ENCODE peak calls at places on chromosomes 12 and 14, in four cellular contexts. One of them, this sample, is unnamed.

GRCh38 chr12:131231194-131231980 is 277.7 kb downstream of the ADGRD1 start:
- DNase-seq in activated T-cell treated with anti-CD3 and anti-CD28 coated beads, Interleukin-2, amount 50 U/mL, for 4 hours: no peak
- DNase-seq in tibial artery: no peak
- DNase-seq in lung: no peak
- DNase-seq in this sample: no peak

GRCh38 chr12:28191690-28192089 is 1.4 kb downstream of the CCDC91 start:
- DNase-seq in activated T-cell treated with anti-CD3 and anti-CD28 coated beads, Interleukin-2, amount 50 U/mL, for 4 hours: no peak
- DNase-seq in lung: no peak
- DNase-seq in tibial artery: no peak
- DNase-seq in this sample: no peak

GRCh38 chr14:77882098-77882497 is 82.2 kb downstream of the ADCK1 start:
- DNase-seq in activated T-cell treated with anti-CD3 and anti-CD28 coated beads, Interleukin-2, amount 50 U/mL, for 4 hours: no peak
- DNase-seq in lung: no peak
- DNase-seq in tibial artery: no peak
- DNase-seq in this sample: no peak

GRCh38 chr12:111174283-111175108 is 194.4 kb downstream of the PHETA1 start:
- DNase-seq in lung: no peak
- DNase-seq in activated T-cell treated with anti-CD3 and anti-CD28 coated beads, Interleukin-2, amount 50 U/mL, for 4 hours: no peak
- DNase-seq in tibial artery: no peak
- DNase-seq in this sample: no peak

GRCh38 chr14:34120185-34120977 is 169.5 kb upstream of the EGLN3 start:
- DNase-seq in activated T-cell treated with anti-CD3 and anti-CD28 coated beads, Interleukin-2, amount 50 U/mL, for 4 hours: no peak
- DNase-seq in tibial artery: no peak
- DNase-seq in lung: no peak
- DNase-seq in this sample: no peak

GRCh38 chr12:47808049-47808448 is 11.7 kb downstream of the HDAC7 start:
- DNase-seq in tibial artery: peak
- DNase-seq in activated T-cell treated with anti-CD3 and anti-CD28 coated beads, Interleukin-2, amount 50 U/mL, for 4 hours: peak
- DNase-seq in lung: peak
- DNase-seq in this sample: peak

GRCh38 chr12:126784328-126784921 is 1482.5 kb upstream of the TMEM132C start:
- DNase-seq in tibial artery: no peak
- DNase-seq in activated T-cell treated with anti-CD3 and anti-CD28 coated beads, Interleukin-2, amount 50 U/mL, for 4 hours: peak
- DNase-seq in lung: no peak
- DNase-seq in this sample: no peak

GRCh38 chr12:109114644-109115043 is 1.7 kb upstream of the ACACB start:
- DNase-seq in activated T-cell treated with anti-CD3 and anti-CD28 coated beads, Interleukin-2, amount 50 U/mL, for 4 hours: no peak
- DNase-seq in tibial artery: no peak
- DNase-seq in lung: no peak
- DNase-seq in this sample: no peak

GRCh38 chr12:116698131-116698495 is 39.8 kb downstream of the SPRING1 start:
- DNase-seq in activated T-cell treated with anti-CD3 and anti-CD28 coated beads, Interleukin-2, amount 50 U/mL, for 4 hours: no peak
- DNase-seq in tibial artery: no peak
- DNase-seq in lung: no peak
- DNase-seq in this sample: no peak

GRCh38 chr12:62724947-62725447 is 210.0 kb downstream of the PPM1H start:
- DNase-seq in activated T-cell treated with anti-CD3 and anti-CD28 coated beads, Interleukin-2, amount 50 U/mL, for 4 hours: no peak
- DNase-seq in tibial artery: peak
- DNase-seq in lung: peak
- DNase-seq in this sample: no peak

GRCh38 chr12:84874125-84874824 is 38.3 kb downstream of the SLC6A15 start:
- DNase-seq in lung: no peak
- DNase-seq in tibial artery: no peak
- DNase-seq in activated T-cell treated with anti-CD3 and anti-CD28 coated beads, Interleukin-2, amount 50 U/mL, for 4 hours: no peak
- DNase-seq in this sample: no peak

GRCh38 chr12:110733857-110734373 is 8.8 kb downstream of the PPP1CC start:
- DNase-seq in tibial artery: no peak
- DNase-seq in activated T-cell treated with anti-CD3 and anti-CD28 coated beads, Interleukin-2, amount 50 U/mL, for 4 hours: no peak
- DNase-seq in lung: no peak
- DNase-seq in this sample: no peak

GRCh38 chr12:94644141-94644575 is 6.2 kb downstream of the TMCC3 start:
- DNase-seq in tibial artery: no peak
- DNase-seq in lung: no peak
- DNase-seq in activated T-cell treated with anti-CD3 and anti-CD28 coated beads, Interleukin-2, amount 50 U/mL, for 4 hours: no peak
- DNase-seq in this sample: no peak

GRCh38 chr14:20730921-20731320 is 14.8 kb upstream of the EDDM3A start:
- DNase-seq in activated T-cell treated with anti-CD3 and anti-CD28 coated beads, Interleukin-2, amount 50 U/mL, for 4 hours: no peak
- DNase-seq in lung: no peak
- DNase-seq in tibial artery: no peak
- DNase-seq in this sample: no peak

This sample was measured in activated T-helper 1 cell treated with Interleukin-2 at 50 U/mL for 16 hours.